ENCODE peak calls at places on chromosomes 7 and 10, in six cellular contexts. V, L, Q, I, D and C are unnamed samples.

GRCh38 chr7:55552320-55553086 is 19.8 kb downstream of the VOPP1 start:
- DNase-seq in V (peak), L (no peak), Q (peak), I (no peak), D (peak), C (no peak)

GRCh38 chr10:133096616-133097269 is 9.0 kb downstream of the ADGRA1 start:
- DNase-seq in V (no peak), L (no peak), Q (peak), I (no peak), D (no peak), C (no peak)

GRCh38 chr10:86411281-86411841 is 44.8 kb upstream of the GRID1 start:
- DNase-seq in V (no peak), L (no peak), Q (no peak), I (peak), D (no peak), C (peak)

GRCh38 chr7:1189986-1190772 is 30.2 kb upstream of the ZFAND2A start:
- DNase-seq in V (no peak), L (no peak), Q (no peak), I (no peak), D (no peak), C (no peak)

GRCh38 chr7:122692769-122693309 is 6.1 kb downstream of the RNF133 start:
- DNase-seq in V (no peak), L (no peak), Q (no peak), I (no peak), D (no peak), C (no peak)

GRCh38 chr10:64206409-64206808 is 685.2 kb downstream of the REEP3 start:
- DNase-seq in V (no peak), L (no peak), Q (no peak), I (no peak), D (no peak), C (no peak)

GRCh38 chr10:77392851-77393250 is 244.8 kb downstream of the KCNMA1 start:
- DNase-seq in V (no peak), L (no peak), Q (no peak), I (no peak), D (peak), C (no peak)

GRCh38 chr7:43281268-43281667 is 168.8 kb downstream of the HECW1 start:
- DNase-seq in V (no peak), L (no peak), Q (no peak), I (no peak), D (no peak), C (no peak)

GRCh38 chr7:134870781-134871180 is 91.3 kb downstream of the CALD1 start:
- DNase-seq in V (no peak), L (no peak), Q (no peak), I (no peak), D (no peak), C (no peak)

GRCh38 chr10:129521161-129522025 is 54.4 kb downstream of the MGMT start:
- DNase-seq in V (no peak), L (no peak), Q (peak), I (no peak), D (no peak), C (no peak)

GRCh38 chr7:2032030-2032875 is 200.5 kb downstream of the MAD1L1 start:
- DNase-seq in V (peak), L (no peak), Q (peak), I (no peak), D (no peak), C (no peak)

GRCh38 chr7:159329979-159330378 is 185.3 kb upstream of the VIPR2 start:
- DNase-seq in V (no peak), L (no peak), Q (no peak), I (no peak), D (no peak), C (no peak)

GRCh38 chr7:140238778-140239652 is 62.2 kb upstream of the KDM7A start:
- DNase-seq in V (no peak), L (no peak), Q (no peak), I (no peak), D (no peak), C (no peak)

GRCh38 chr7:19522486-19522885 is 186.4 kb downstream of the POLR1F start:
- DNase-seq in V (no peak), L (no peak), Q (no peak), I (no peak), D (no peak), C (no peak)

GRCh38 chr7:146185844-146186243 is 69.2 kb downstream of the CNTNAP2 start:
- DNase-seq in V (no peak), L (no peak), Q (no peak), I (no peak), D (no peak), C (no peak)

GRCh38 chr7:52959336-52959735 is 76.1 kb upstream of the POM121L12 start:
- DNase-seq in V (no peak), L (no peak), Q (peak), I (no peak), D (no peak), C (no peak)

GRCh38 chr7:130332259-130333053 is 12.2 kb upstream of the CPA5 start:
- DNase-seq in V (no peak), L (no peak), Q (no peak), I (no peak), D (no peak), C (no peak)

GRCh38 chr10:34049887-34050286 is 715.4 kb upstream of the NRP1 start:
- DNase-seq in V (no peak), L (no peak), Q (peak), I (no peak), D (no peak), C (no peak)

GRCh38 chr10:132829403-132829802 is 43.5 kb upstream of the NKX6-2 start:
- DNase-seq in V (no peak), L (no peak), Q (no peak), I (no peak), D (no peak), C (no peak)

GRCh38 chr10:127928021-127928806 is 21.3 kb downstream of the PTPRE start:
- DNase-seq in V (no peak), L (no peak), Q (no peak), I (no peak), D (no peak), C (no peak)

GRCh38 chr10:131571845-131572244 is 260.3 kb upstream of the TCERG1L start:
- DNase-seq in V (no peak), L (no peak), Q (no peak), I (no peak), D (no peak), C (no peak)

GRCh38 chr7:130893441-130893894 is 159.5 kb upstream of the KLF14 start:
- DNase-seq in V (no peak), L (no peak), Q (no peak), I (no peak), D (peak), C (no peak)

GRCh38 chr10:53918755-53919154 is 882.3 kb downstream of the PCDH15 start:
- DNase-seq in V (no peak), L (no peak), Q (peak), I (no peak), D (no peak), C (no peak)

GRCh38 chr10:9634466-9634865 is 1383.2 kb upstream of the CELF2 start:
- DNase-seq in V (no peak), L (no peak), Q (no peak), I (no peak), D (no peak), C (no peak)

GRCh38 chr7:135859548-135859947 is 110.9 kb upstream of the FAM180A start:
- DNase-seq in V (no peak), L (no peak), Q (no peak), I (no peak), D (no peak), C (no peak)

GRCh38 chr7:151415375-151416112 is 5.7 kb upstream of the WDR86 start:
- DNase-seq in V (no peak), L (no peak), Q (no peak), I (no peak), D (no peak), C (no peak)

GRCh38 chr7:50824882-50825281 is 42.2 kb upstream of the GRB10 start:
- DNase-seq in V (no peak), L (no peak), Q (no peak), I (no peak), D (no peak), C (no peak)

GRCh38 chr7:76122516-76123239 is 74.8 kb downstream of the MDH2 start:
- DNase-seq in V (no peak), L (no peak), Q (no peak), I (no peak), D (no peak), C (no peak)

GRCh38 chr7:114793155-114793849 is 128.6 kb upstream of the MDFIC start:
- DNase-seq in V (no peak), L (no peak), Q (no peak), I (no peak), D (no peak), C (no peak)